ENCODE peak calls at places on chromosomes 2 and 18, in nine cellular contexts. One of them, this sample, is unnamed.
A peak's percentile ranks its signal among the peaks of the same experiment; 100 is the strongest.

GRCh38 chr2:147549054-147549453 is 295.8 kb upstream of the ACVR2A start:
- DNase-seq in activated naive CD4-positive, alpha-beta T cell treated with anti-CD3 and anti-CD28 coated beads, Interleukin-2, amount 50 U/mL, for 72 hours: no peak
- DNase-seq in neural crest cell: no peak
- DNase-seq in anterior cingulate cortex: no peak
- DNase-seq in right cardiac atrium: no peak
- DNase-seq in osteocyte: no peak
- DNase-seq in central memory CD8-positive, alpha-beta T cell: no peak
- DNase-seq in T1000: no peak
- DNase-seq in RWPE1: no peak
- DNase-seq in this sample: no peak

GRCh38 chr2:97950329-97951154 is 45.2 kb downstream of the TMEM131 start:
- DNase-seq in activated naive CD4-positive, alpha-beta T cell treated with anti-CD3 and anti-CD28 coated beads, Interleukin-2, amount 50 U/mL, for 72 hours: no peak
- DNase-seq in neural crest cell: no peak
- DNase-seq in anterior cingulate cortex: no peak
- DNase-seq in right cardiac atrium: no peak
- DNase-seq in osteocyte: no peak
- DNase-seq in central memory CD8-positive, alpha-beta T cell: no peak
- DNase-seq in T1000: no peak
- DNase-seq in RWPE1: peak; percentile 50
- DNase-seq in this sample: no peak

GRCh38 chr18:42053188-42053781 is 98.3 kb downstream of the PIK3C3 start:
- DNase-seq in activated naive CD4-positive, alpha-beta T cell treated with anti-CD3 and anti-CD28 coated beads, Interleukin-2, amount 50 U/mL, for 72 hours: peak; percentile 64
- DNase-seq in neural crest cell: peak; percentile 75
- DNase-seq in anterior cingulate cortex: peak; percentile 66
- DNase-seq in right cardiac atrium: peak; percentile 28
- DNase-seq in osteocyte: no peak
- DNase-seq in central memory CD8-positive, alpha-beta T cell: no peak
- DNase-seq in T1000: no peak
- DNase-seq in RWPE1: peak; percentile 1
- DNase-seq in this sample: peak; percentile 37

GRCh38 chr2:30421551-30422436 is 25.3 kb upstream of the LCLAT1 start:
- DNase-seq in activated naive CD4-positive, alpha-beta T cell treated with anti-CD3 and anti-CD28 coated beads, Interleukin-2, amount 50 U/mL, for 72 hours: peak; percentile 26
- DNase-seq in neural crest cell: peak; percentile 27
- DNase-seq in anterior cingulate cortex: peak; percentile 11
- DNase-seq in right cardiac atrium: no peak
- DNase-seq in osteocyte: no peak
- DNase-seq in central memory CD8-positive, alpha-beta T cell: no peak
- DNase-seq in T1000: no peak
- DNase-seq in RWPE1: no peak
- DNase-seq in this sample: no peak

GRCh38 chr2:108637304-108637669 is 82.0 kb upstream of the RANBP2 start:
- DNase-seq in activated naive CD4-positive, alpha-beta T cell treated with anti-CD3 and anti-CD28 coated beads, Interleukin-2, amount 50 U/mL, for 72 hours: no peak
- DNase-seq in neural crest cell: no peak
- DNase-seq in anterior cingulate cortex: no peak
- DNase-seq in right cardiac atrium: peak; percentile 60
- DNase-seq in osteocyte: no peak
- DNase-seq in central memory CD8-positive, alpha-beta T cell: no peak
- DNase-seq in T1000: no peak
- DNase-seq in RWPE1: no peak
- DNase-seq in this sample: no peak

GRCh38 chr18:8506251-8507049 is 102.8 kb upstream of the RAB12 start:
- DNase-seq in activated naive CD4-positive, alpha-beta T cell treated with anti-CD3 and anti-CD28 coated beads, Interleukin-2, amount 50 U/mL, for 72 hours: no peak
- DNase-seq in neural crest cell: no peak
- DNase-seq in anterior cingulate cortex: no peak
- DNase-seq in right cardiac atrium: no peak
- DNase-seq in osteocyte: no peak
- DNase-seq in central memory CD8-positive, alpha-beta T cell: no peak
- DNase-seq in T1000: no peak
- DNase-seq in RWPE1: no peak
- DNase-seq in this sample: no peak

GRCh38 chr18:45107425-45107824 is 426.7 kb downstream of the SETBP1 start:
- DNase-seq in activated naive CD4-positive, alpha-beta T cell treated with anti-CD3 and anti-CD28 coated beads, Interleukin-2, amount 50 U/mL, for 72 hours: no peak
- DNase-seq in neural crest cell: no peak
- DNase-seq in anterior cingulate cortex: no peak
- DNase-seq in right cardiac atrium: no peak
- DNase-seq in osteocyte: no peak
- DNase-seq in central memory CD8-positive, alpha-beta T cell: no peak
- DNase-seq in T1000: no peak
- DNase-seq in RWPE1: peak; percentile 1
- DNase-seq in this sample: no peak

GRCh38 chr2:148928395-148928794 is 53.4 kb downstream of the KIF5C start:
- DNase-seq in activated naive CD4-positive, alpha-beta T cell treated with anti-CD3 and anti-CD28 coated beads, Interleukin-2, amount 50 U/mL, for 72 hours: no peak
- DNase-seq in neural crest cell: no peak
- DNase-seq in anterior cingulate cortex: no peak
- DNase-seq in right cardiac atrium: no peak
- DNase-seq in osteocyte: no peak
- DNase-seq in central memory CD8-positive, alpha-beta T cell: no peak
- DNase-seq in T1000: no peak
- DNase-seq in RWPE1: no peak
- DNase-seq in this sample: no peak

GRCh38 chr2:15929861-15930260 is 10.5 kb upstream of the MYCN start:
- DNase-seq in activated naive CD4-positive, alpha-beta T cell treated with anti-CD3 and anti-CD28 coated beads, Interleukin-2, amount 50 U/mL, for 72 hours: no peak
- DNase-seq in neural crest cell: no peak
- DNase-seq in anterior cingulate cortex: no peak
- DNase-seq in right cardiac atrium: no peak
- DNase-seq in osteocyte: no peak
- DNase-seq in central memory CD8-positive, alpha-beta T cell: no peak
- DNase-seq in T1000: no peak
- DNase-seq in RWPE1: no peak
- DNase-seq in this sample: no peak

GRCh38 chr2:188159484-188159883 is 132.2 kb upstream of the GULP1 start:
- DNase-seq in activated naive CD4-positive, alpha-beta T cell treated with anti-CD3 and anti-CD28 coated beads, Interleukin-2, amount 50 U/mL, for 72 hours: no peak
- DNase-seq in neural crest cell: no peak
- DNase-seq in anterior cingulate cortex: no peak
- DNase-seq in right cardiac atrium: no peak
- DNase-seq in osteocyte: no peak
- DNase-seq in central memory CD8-positive, alpha-beta T cell: no peak
- DNase-seq in T1000: no peak
- DNase-seq in RWPE1: no peak
- DNase-seq in this sample: no peak

GRCh38 chr2:44836174-44836573 is 105.3 kb upstream of the SIX3 start:
- DNase-seq in activated naive CD4-positive, alpha-beta T cell treated with anti-CD3 and anti-CD28 coated beads, Interleukin-2, amount 50 U/mL, for 72 hours: peak; percentile 63
- DNase-seq in neural crest cell: no peak
- DNase-seq in anterior cingulate cortex: no peak
- DNase-seq in right cardiac atrium: no peak
- DNase-seq in osteocyte: no peak
- DNase-seq in central memory CD8-positive, alpha-beta T cell: no peak
- DNase-seq in T1000: no peak
- DNase-seq in RWPE1: no peak
- DNase-seq in this sample: no peak

GRCh38 chr2:193141998-193142397 is 947.3 kb upstream of the TMEFF2 start:
- DNase-seq in activated naive CD4-positive, alpha-beta T cell treated with anti-CD3 and anti-CD28 coated beads, Interleukin-2, amount 50 U/mL, for 72 hours: no peak
- DNase-seq in neural crest cell: no peak
- DNase-seq in anterior cingulate cortex: no peak
- DNase-seq in right cardiac atrium: no peak
- DNase-seq in osteocyte: no peak
- DNase-seq in central memory CD8-positive, alpha-beta T cell: no peak
- DNase-seq in T1000: no peak
- DNase-seq in RWPE1: no peak
- DNase-seq in this sample: no peak

This sample was measured in stimulated activated CD4-positive, alpha-beta T cell treated with anti-CD3 and anti-CD28 coated beads, Interleukin-1b, Interleukin-23, amount 100 ng/mL, for 4 hours.